ENCODE peak calls at places on chromosome 1, in four cellular contexts. Z is uterus, F is fibroblast of lung, L is endodermal cell. R is an unnamed sample. For H3K27me3, H3K4me1 and H3K36me3, the result is how much of the 10 kb centered on the place peaks cover.

GRCh38 chr1:165852896-165853295 is 25.5 kb downstream of the UCK2 start:
- DNase-seq in Z (no peak), F (no peak), L (no peak), R (no peak)

GRCh38 chr1:15902882-15903281 is 55.4 kb downstream of the SPEN start:
- DNase-seq in Z (no peak), F (peak), L (no peak), R (no peak)

GRCh38 chr1:40178200-40178599 is 17.0 kb downstream of the RLF start:
- DNase-seq in Z (no peak), F (no peak), L (no peak), R (no peak)

GRCh38 chr1:158087320-158087927 is 93.3 kb upstream of the CD1D start:
- DNase-seq in Z (peak), F (peak), L (peak), R (no peak)

GRCh38 chr1:89271616-89272015 is 1.0 kb downstream of the GBP5 start:
- DNase-seq in Z (no peak), F (peak), L (no peak), R (no peak)

GRCh38 chr1:155893389-155894142 is 17.6 kb downstream of the RIT1 start:
- DNase-seq in Z (peak), F (peak), L (no peak), R (no peak)

GRCh38 chr1:204220217-204220616 is 6.4 kb upstream of the GOLT1A start:
- DNase-seq in Z (no peak), F (no peak), L (no peak), R (no peak)

GRCh38 chr1:242691603-242691945 is 167.1 kb upstream of the PLD5 start:
- DNase-seq in Z (no peak), F (no peak), L (no peak), R (no peak)

GRCh38 chr1:169100208-169100882 is 6.1 kb upstream of the ATP1B1 start:
- DNase-seq in Z (no peak), F (no peak), L (no peak), R (no peak)

GRCh38 chr1:93805027-93805426 is 74.0 kb downstream of the DNTTIP2 start:
- DNase-seq in Z (no peak), F (peak), L (no peak), R (no peak)

GRCh38 chr1:181163662-181164061 is 75.2 kb downstream of the IER5 start:
- DNase-seq in Z (no peak), F (no peak), L (no peak), R (no peak)

GRCh38 chr1:67889940-67890567 is 56.8 kb upstream of the GNG12 start:
- DNase-seq in Z (no peak), F (peak), L (no peak), R (no peak)

GRCh38 chr1:157047064-157047410 is 1.5 kb upstream of the ARHGEF11 start:
- DNase-seq in Z (no peak), F (no peak), L (no peak), R (no peak)

GRCh38 chr1:45674478-45674877 is 11.9 kb downstream of the GPBP1L1 start:
- DNase-seq in Z (no peak), F (no peak), L (no peak), R (no peak)

GRCh38 chr1:178521241-178521640 is 8.3 kb downstream of the TEX35 start:
- DNase-seq in Z (no peak), F (no peak), L (no peak), R (no peak)

GRCh38 chr1:201893431-201893830 is 4.7 kb downstream of the SHISA4 start:
- DNase-seq in Z (peak), F (no peak), L (no peak), R (no peak)

GRCh38 chr1:155860939-155861496 is 1.7 kb downstream of the SYT11 start:
- DNase-seq in Z (no peak), F (no peak), L (no peak), R (no peak)

DNA sequence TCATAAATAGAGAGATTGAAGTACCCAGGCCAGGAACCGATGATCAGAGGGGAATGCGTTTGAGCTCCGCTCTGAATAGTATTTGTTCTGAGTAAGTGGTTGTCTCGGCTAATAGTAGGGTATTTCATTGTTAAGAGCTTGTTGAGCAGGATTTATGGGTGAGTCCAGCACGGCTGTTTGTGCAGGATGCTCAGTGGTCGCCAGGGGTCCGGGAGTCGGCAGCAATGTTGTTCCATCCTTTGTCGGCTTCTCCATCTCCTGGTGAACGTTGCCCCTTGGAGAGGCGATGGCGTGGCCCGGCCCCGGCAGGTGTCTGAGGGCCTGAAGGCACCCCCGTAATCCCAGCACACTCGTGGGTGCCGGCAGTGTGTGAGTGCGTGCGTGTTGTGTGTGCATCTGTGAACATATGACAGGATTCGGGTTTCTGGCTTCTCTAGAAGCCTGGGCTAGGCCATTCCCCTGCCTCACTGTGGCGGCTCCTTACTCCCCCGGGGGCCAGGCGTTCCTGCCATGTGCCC is 160.8 kb upstream of the ARHGEF16 start:
- DNase-seq in Z (no peak), F (no peak), L (no peak), R (no peak)
- H3K27me3 ChIP-seq in Z (under half), F (under half), L (under half), R (under half)

GRCh38 chr1:154179951-154180687 is 11.8 kb downstream of the TPM3 start:
- DNase-seq in Z (no peak), F (no peak), L (peak), R (no peak)
- H3K4me1 ChIP-seq in Z (under half), F (under half), L (under half), R (half or more)

GRCh38 chr1:225413708-225414375 is 14.0 kb downstream of the LBR start:
- DNase-seq in Z (no peak), F (no peak), L (no peak), R (no peak)

GRCh38 chr1:225410036-225410435 is 17.8 kb downstream of the LBR start:
- DNase-seq in Z (no peak), F (no peak), L (no peak), R (no peak)

GRCh38 chr1:225415307-225415706 is 12.5 kb downstream of the LBR start:
- DNase-seq in Z (no peak), F (no peak), L (no peak), R (no peak)

GRCh38 chr1:225412301-225412700 is 15.5 kb downstream of the LBR start:
- DNase-seq in Z (no peak), F (no peak), L (no peak), R (no peak)

DNA sequence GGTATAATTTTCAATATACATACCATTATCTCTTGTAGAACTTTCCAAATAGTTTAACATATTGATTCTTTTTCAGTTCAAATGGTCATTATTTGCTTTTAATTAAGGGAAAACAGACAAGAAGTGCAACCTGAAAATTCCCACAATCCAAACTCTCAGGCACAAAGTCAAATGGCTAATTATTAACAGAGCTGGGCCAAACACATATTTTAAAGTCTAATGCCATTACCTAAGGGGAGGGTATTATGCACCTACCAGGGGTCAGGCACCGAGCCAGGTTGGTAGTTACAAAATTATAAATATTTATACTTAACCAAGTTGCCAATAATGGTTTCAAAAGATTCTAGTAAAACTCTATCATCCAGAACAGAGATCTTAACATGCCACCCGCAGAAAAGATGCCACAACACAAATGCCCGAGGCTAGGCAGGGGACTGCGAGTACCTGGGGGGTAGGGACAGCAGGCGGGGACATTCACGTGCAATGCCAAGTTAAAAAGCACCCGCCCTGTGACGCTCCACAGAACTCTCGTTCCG is 15.0 kb downstream of the LBR start:
- DNase-seq in Z (no peak), F (no peak), L (no peak), R (no peak)
- H3K36me3 ChIP-seq in Z (under half), F (under half), L (half or more), R (under half)

GRCh38 chr1:2528966-2529750 is 905 bp downstream of the HES5 start:
- DNase-seq in Z (no peak), F (no peak), L (peak), R (no peak)

GRCh38 chr1:2526824-2527552 is 592 bp upstream of the PANK4 start:
- DNase-seq in Z (no peak), F (peak), L (peak), R (peak)

GRCh38 chr1:2527553-2527860 is 1.1 kb upstream of the PANK4 start:
- DNase-seq in Z (no peak), F (no peak), L (no peak), R (no peak)

GRCh38 chr1:2528611-2528965 is 1.5 kb downstream of the HES5 start:
- DNase-seq in Z (no peak), F (no peak), L (no peak), R (no peak)

GRCh38 chr1:2528016-2528415 is 1.6 kb upstream of the PANK4 start:
- DNase-seq in Z (no peak), F (no peak), L (no peak), R (peak)
- H3K27me3 ChIP-seq in Z (under half), F (under half), L (half or more), R (under half)

GRCh38 chr1:23395849-23396248 is 26.2 kb upstream of the ZNF436 start:
- DNase-seq in Z (no peak), F (no peak), L (no peak), R (no peak)
- H3K4me1 ChIP-seq in Z (under half), F (under half), L (under half), R (under half)

DNA sequence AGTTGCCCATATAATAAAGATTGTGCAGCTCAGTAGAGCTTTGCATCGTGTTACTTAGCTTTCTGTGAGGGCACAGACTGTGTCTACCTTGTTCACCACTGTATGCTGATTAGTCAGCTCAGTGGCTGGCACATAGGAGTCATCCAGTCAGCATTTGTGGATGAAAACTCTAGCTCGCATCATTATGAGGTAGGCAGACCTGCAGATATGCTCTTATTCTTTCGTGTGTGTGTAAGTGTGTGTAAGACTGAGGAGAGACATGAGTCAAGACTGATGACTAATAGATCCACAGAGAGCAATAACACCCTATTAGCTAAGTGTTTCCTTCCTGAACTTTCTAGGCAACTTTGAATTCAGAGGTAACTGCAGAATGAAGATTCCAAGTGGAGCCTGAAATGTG is 17.1 kb downstream of the TTF2 start:
- DNase-seq in Z (no peak), F (peak), L (no peak), R (no peak)
- H3K36me3 ChIP-seq in Z (under half), F (under half), L (half or more), R (under half)

GRCh38 chr1:38137164-38137563 is 90.6 kb upstream of the POU3F1 start:
- DNase-seq in Z (no peak), F (no peak), L (no peak), R (no peak)

GRCh38 chr1:38142606-38143005 is 96.0 kb upstream of the POU3F1 start:
- DNase-seq in Z (no peak), F (no peak), L (no peak), R (no peak)

GRCh38 chr1:38141483-38141882 is 94.9 kb upstream of the POU3F1 start:
- DNase-seq in Z (no peak), F (no peak), L (peak), R (no peak)

GRCh38 chr1:38138498-38139233 is 92.1 kb upstream of the POU3F1 start:
- DNase-seq in Z (peak), F (peak), L (peak), R (peak)

DNA sequence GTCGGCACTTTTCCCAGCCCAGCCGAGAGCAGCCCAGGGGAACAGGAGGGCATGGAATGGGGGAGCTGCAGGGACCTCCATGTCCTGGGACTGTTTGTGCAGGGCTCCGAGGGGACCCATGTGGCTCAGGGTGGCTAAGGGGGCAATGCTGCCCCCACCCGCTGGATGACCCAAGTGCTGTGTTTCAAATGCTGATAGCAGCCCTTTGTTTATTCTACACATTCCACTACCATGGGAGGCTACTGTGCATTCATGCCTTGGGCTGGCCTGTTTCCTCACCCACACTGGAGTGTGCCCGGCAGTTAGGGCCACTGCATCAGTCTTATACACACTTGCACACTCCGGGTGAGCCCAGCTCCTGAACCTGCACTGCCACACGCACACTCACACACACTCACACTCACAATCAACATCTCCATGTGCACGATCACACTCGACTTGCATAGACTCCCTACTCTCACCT is 93.5 kb upstream of the POU3F1 start:
- DNase-seq in Z (no peak), F (no peak), L (peak), R (no peak)
- H3K27me3 ChIP-seq in Z (under half), F (under half), L (half or more), R (under half)

DNA sequence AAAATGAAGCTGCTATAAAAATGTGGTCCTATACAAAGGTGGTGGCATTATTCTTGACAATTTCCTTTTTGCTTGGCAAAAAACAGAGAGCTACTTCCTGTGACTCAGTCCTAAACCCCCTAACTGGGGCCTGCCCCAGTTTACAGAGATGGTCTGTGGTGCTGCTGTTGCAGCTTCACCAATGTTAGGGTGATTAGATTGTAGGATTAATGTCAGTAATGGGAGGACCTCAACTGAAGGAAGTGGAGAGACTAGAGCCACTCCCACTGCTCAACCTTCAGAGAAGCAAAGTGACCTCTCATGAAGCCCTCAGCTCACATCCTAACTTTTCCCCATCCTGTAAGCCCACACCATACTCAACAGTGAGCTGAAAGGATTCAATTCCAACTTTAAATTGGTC is 3.6 kb downstream of the S100A6 start:
- DNase-seq in Z (no peak), F (no peak), L (peak), R (no peak)
- H3K4me1 ChIP-seq in Z (under half), F (under half), L (under half), R (under half)